ENCODE peak calls at places on chromosomes 3 and 15, in nine cellular contexts. One of them, this sample, is unnamed.

GRCh38 chr3:7285502-7285901 is 424.6 kb downstream of the GRM7 start:
- DNase-seq in NB4: peak
- DNase-seq in cardiac fibroblast: peak
- DNase-seq in psoas muscle: no peak
- DNase-seq in ovary: no peak
- DNase-seq in GM23248: no peak
- DNase-seq in NT2/D1: no peak
- DNase-seq in fibroblast of pulmonary artery: peak
- DNase-seq in fibroblast of the aortic adventitia: no peak
- DNase-seq in this sample: peak

GRCh38 chr3:67109651-67110204 is 111.6 kb downstream of the KBTBD8 start:
- DNase-seq in NB4: peak
- DNase-seq in cardiac fibroblast: peak
- DNase-seq in psoas muscle: no peak
- DNase-seq in ovary: no peak
- DNase-seq in GM23248: peak
- DNase-seq in NT2/D1: peak
- DNase-seq in fibroblast of pulmonary artery: peak
- DNase-seq in fibroblast of the aortic adventitia: peak
- DNase-seq in this sample: peak

GRCh38 chr3:11991751-11992150 is 12.4 kb upstream of the SYN2 start:
- DNase-seq in NB4: no peak
- DNase-seq in cardiac fibroblast: no peak
- DNase-seq in psoas muscle: no peak
- DNase-seq in ovary: no peak
- DNase-seq in GM23248: no peak
- DNase-seq in NT2/D1: no peak
- DNase-seq in fibroblast of pulmonary artery: no peak
- DNase-seq in fibroblast of the aortic adventitia: no peak
- DNase-seq in this sample: no peak

GRCh38 chr15:63312286-63312685 is 34.9 kb downstream of the APH1B start:
- DNase-seq in NB4: no peak
- DNase-seq in cardiac fibroblast: no peak
- DNase-seq in psoas muscle: no peak
- DNase-seq in ovary: no peak
- DNase-seq in GM23248: no peak
- DNase-seq in NT2/D1: peak
- DNase-seq in fibroblast of pulmonary artery: no peak
- DNase-seq in fibroblast of the aortic adventitia: no peak
- DNase-seq in this sample: no peak

GRCh38 chr15:92666780-92667179 is 11.2 kb upstream of the FAM174B start:
- DNase-seq in NB4: no peak
- DNase-seq in cardiac fibroblast: peak
- DNase-seq in psoas muscle: peak
- DNase-seq in ovary: no peak
- DNase-seq in GM23248: no peak
- DNase-seq in NT2/D1: no peak
- DNase-seq in fibroblast of pulmonary artery: peak
- DNase-seq in fibroblast of the aortic adventitia: peak
- DNase-seq in this sample: no peak

GRCh38 chr3:72320096-72320910 is 527.9 kb downstream of the SHQ1 start:
- DNase-seq in NB4: no peak
- DNase-seq in cardiac fibroblast: no peak
- DNase-seq in psoas muscle: no peak
- DNase-seq in ovary: no peak
- DNase-seq in GM23248: no peak
- DNase-seq in NT2/D1: no peak
- DNase-seq in fibroblast of pulmonary artery: no peak
- DNase-seq in fibroblast of the aortic adventitia: no peak
- DNase-seq in this sample: no peak

GRCh38 chr15:84863480-84864428 is 20.7 kb upstream of the SLC28A1 start:
- DNase-seq in NB4: no peak
- DNase-seq in cardiac fibroblast: peak
- DNase-seq in psoas muscle: no peak
- DNase-seq in ovary: no peak
- DNase-seq in GM23248: peak
- DNase-seq in NT2/D1: no peak
- DNase-seq in fibroblast of pulmonary artery: peak
- DNase-seq in fibroblast of the aortic adventitia: peak
- DNase-seq in this sample: no peak

GRCh38 chr3:25292604-25293003 is 135.5 kb upstream of the RARB start:
- DNase-seq in NB4: no peak
- DNase-seq in cardiac fibroblast: no peak
- DNase-seq in psoas muscle: no peak
- DNase-seq in ovary: no peak
- DNase-seq in GM23248: no peak
- DNase-seq in NT2/D1: no peak
- DNase-seq in fibroblast of pulmonary artery: no peak
- DNase-seq in fibroblast of the aortic adventitia: no peak
- DNase-seq in this sample: no peak

GRCh38 chr3:142353571-142353970 is 94.3 kb downstream of the XRN1 start:
- DNase-seq in NB4: no peak
- DNase-seq in cardiac fibroblast: peak
- DNase-seq in psoas muscle: no peak
- DNase-seq in ovary: no peak
- DNase-seq in GM23248: peak
- DNase-seq in NT2/D1: no peak
- DNase-seq in fibroblast of pulmonary artery: peak
- DNase-seq in fibroblast of the aortic adventitia: no peak
- DNase-seq in this sample: no peak

GRCh38 chr3:118782755-118783202 is 251.9 kb downstream of the IGSF11 start:
- DNase-seq in NB4: peak
- DNase-seq in cardiac fibroblast: no peak
- DNase-seq in psoas muscle: no peak
- DNase-seq in ovary: no peak
- DNase-seq in GM23248: no peak
- DNase-seq in NT2/D1: no peak
- DNase-seq in fibroblast of pulmonary artery: no peak
- DNase-seq in fibroblast of the aortic adventitia: no peak
- DNase-seq in this sample: no peak

GRCh38 chr3:120678331-120678845 is 3.7 kb downstream of the HGD start:
- DNase-seq in NB4: peak
- DNase-seq in cardiac fibroblast: peak
- DNase-seq in psoas muscle: no peak
- DNase-seq in ovary: peak
- DNase-seq in GM23248: peak
- DNase-seq in NT2/D1: peak
- DNase-seq in fibroblast of pulmonary artery: peak
- DNase-seq in fibroblast of the aortic adventitia: peak
- DNase-seq in this sample: no peak

GRCh38 chr15:91075761-91076160 is 24.3 kb upstream of the SV2B start:
- DNase-seq in NB4: peak
- DNase-seq in cardiac fibroblast: no peak
- DNase-seq in psoas muscle: no peak
- DNase-seq in ovary: no peak
- DNase-seq in GM23248: no peak
- DNase-seq in NT2/D1: no peak
- DNase-seq in fibroblast of pulmonary artery: no peak
- DNase-seq in fibroblast of the aortic adventitia: no peak
- DNase-seq in this sample: no peak

GRCh38 chr15:91073768-91074167 is 26.3 kb upstream of the SV2B start:
- DNase-seq in NB4: no peak
- DNase-seq in cardiac fibroblast: no peak
- DNase-seq in psoas muscle: no peak
- DNase-seq in ovary: no peak
- DNase-seq in GM23248: no peak
- DNase-seq in NT2/D1: no peak
- DNase-seq in fibroblast of pulmonary artery: no peak
- DNase-seq in fibroblast of the aortic adventitia: no peak
- DNase-seq in this sample: no peak

GRCh38 chr15:91070872-91071271 is 29.2 kb upstream of the SV2B start:
- DNase-seq in NB4: no peak
- DNase-seq in cardiac fibroblast: no peak
- DNase-seq in psoas muscle: no peak
- DNase-seq in ovary: no peak
- DNase-seq in GM23248: no peak
- DNase-seq in NT2/D1: no peak
- DNase-seq in fibroblast of pulmonary artery: no peak
- DNase-seq in fibroblast of the aortic adventitia: no peak
- DNase-seq in this sample: no peak

GRCh38 chr15:91068966-91069365 is 31.1 kb upstream of the SV2B start:
- DNase-seq in NB4: no peak
- DNase-seq in cardiac fibroblast: no peak
- DNase-seq in psoas muscle: no peak
- DNase-seq in ovary: no peak
- DNase-seq in GM23248: no peak
- DNase-seq in NT2/D1: no peak
- DNase-seq in fibroblast of pulmonary artery: no peak
- DNase-seq in fibroblast of the aortic adventitia: no peak
- DNase-seq in this sample: no peak

DNA sequence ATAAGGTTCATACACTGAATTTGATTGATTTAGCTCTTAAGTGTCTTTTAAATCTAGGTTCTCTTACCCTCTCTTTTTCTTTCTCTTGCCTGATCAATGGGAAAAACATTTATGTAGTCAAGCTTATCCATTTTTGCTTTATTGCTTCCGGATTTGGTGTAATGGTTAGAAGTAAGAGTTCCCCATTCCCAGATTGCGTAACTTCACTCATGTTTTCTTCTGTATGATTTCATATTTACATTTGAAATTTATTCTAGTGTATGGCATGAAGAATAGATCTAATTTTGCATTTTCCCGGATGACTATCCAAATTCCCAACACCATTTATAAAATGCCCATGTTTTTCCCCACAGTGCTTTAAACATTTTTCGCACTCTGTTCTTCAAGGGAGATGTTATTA is 27.9 kb upstream of the SV2B start:
- DNase-seq in NB4: peak
- DNase-seq in cardiac fibroblast: no peak
- DNase-seq in psoas muscle: no peak
- DNase-seq in ovary: no peak
- DNase-seq in GM23248: no peak
- DNase-seq in NT2/D1: no peak
- DNase-seq in fibroblast of pulmonary artery: no peak
- DNase-seq in fibroblast of the aortic adventitia: no peak
- DNase-seq in this sample: no peak
- H3K4me3 ChIP-seq in NB4: no peak
- H3K4me3 ChIP-seq in cardiac fibroblast: no peak
- H3K4me3 ChIP-seq in psoas muscle: no peak
- H3K4me3 ChIP-seq in ovary: no peak
- H3K4me3 ChIP-seq in GM23248: no peak
- H3K4me3 ChIP-seq in NT2/D1: no peak
- H3K4me3 ChIP-seq in fibroblast of pulmonary artery: no peak
- H3K4me3 ChIP-seq in fibroblast of the aortic adventitia: no peak
- H3K4me3 ChIP-seq in this sample: no peak

GRCh38 chr3:98560911-98561310 is 29.1 kb downstream of the GPR15 start:
- DNase-seq in NB4: no peak
- DNase-seq in cardiac fibroblast: no peak
- DNase-seq in psoas muscle: no peak
- DNase-seq in ovary: no peak
- DNase-seq in GM23248: no peak
- DNase-seq in NT2/D1: no peak
- DNase-seq in fibroblast of pulmonary artery: no peak
- DNase-seq in fibroblast of the aortic adventitia: no peak
- DNase-seq in this sample: no peak
- H3K4me3 ChIP-seq in NB4: no peak
- H3K4me3 ChIP-seq in cardiac fibroblast: no peak
- H3K4me3 ChIP-seq in psoas muscle: no peak
- H3K4me3 ChIP-seq in ovary: no peak
- H3K4me3 ChIP-seq in GM23248: no peak
- H3K4me3 ChIP-seq in NT2/D1: no peak
- H3K4me3 ChIP-seq in fibroblast of pulmonary artery: no peak
- H3K4me3 ChIP-seq in fibroblast of the aortic adventitia: no peak
- H3K4me3 ChIP-seq in this sample: no peak

DNA sequence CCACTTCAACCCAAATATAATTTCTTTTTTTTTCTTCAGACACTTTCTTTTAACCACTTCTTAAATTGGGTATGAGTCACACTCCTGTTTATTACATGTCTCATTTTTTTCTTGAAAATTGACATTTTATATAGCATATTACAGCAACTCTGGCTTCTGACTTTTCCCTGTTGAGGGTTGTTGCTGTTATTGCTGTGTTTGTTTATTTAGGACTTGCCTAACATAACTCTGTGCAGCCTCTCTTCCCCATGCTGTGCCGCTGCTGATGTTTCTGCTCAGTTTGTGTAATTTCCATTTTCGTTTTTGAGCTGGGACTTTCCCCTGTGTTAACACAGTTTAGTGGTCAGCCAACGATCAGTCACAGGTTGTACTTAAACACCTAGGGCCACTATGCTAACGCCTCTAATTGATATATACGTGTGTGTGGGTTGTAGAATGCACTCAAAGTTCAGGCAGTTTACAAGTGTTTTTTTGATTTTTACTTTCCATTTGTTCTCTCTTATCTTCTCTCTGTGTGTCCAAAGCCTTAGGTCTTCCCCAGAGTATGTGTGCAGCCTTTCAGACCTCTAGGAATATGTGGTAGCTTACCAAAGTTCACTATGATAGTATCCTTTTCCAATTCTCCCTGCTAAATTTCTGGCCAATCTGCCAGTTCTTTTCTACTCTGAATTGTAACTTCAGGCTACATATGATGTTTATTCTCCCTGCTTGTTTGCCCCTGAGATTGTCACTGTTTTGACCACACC is 337.2 kb downstream of the ZBTB20 start:
- DNase-seq in NB4: no peak
- DNase-seq in cardiac fibroblast: no peak
- DNase-seq in psoas muscle: no peak
- DNase-seq in ovary: no peak
- DNase-seq in GM23248: no peak
- DNase-seq in NT2/D1: no peak
- DNase-seq in fibroblast of pulmonary artery: no peak
- DNase-seq in fibroblast of the aortic adventitia: no peak
- DNase-seq in this sample: no peak
- H3K4me3 ChIP-seq in NB4: no peak
- H3K4me3 ChIP-seq in cardiac fibroblast: no peak
- H3K4me3 ChIP-seq in psoas muscle: no peak
- H3K4me3 ChIP-seq in ovary: no peak
- H3K4me3 ChIP-seq in GM23248: no peak
- H3K4me3 ChIP-seq in NT2/D1: no peak
- H3K4me3 ChIP-seq in fibroblast of pulmonary artery: no peak
- H3K4me3 ChIP-seq in fibroblast of the aortic adventitia: no peak
- H3K4me3 ChIP-seq in this sample: no peak

GRCh38 chr3:194271459-194272035 is 79.6 kb downstream of the CPN2 start:
- DNase-seq in NB4: peak
- DNase-seq in cardiac fibroblast: peak
- DNase-seq in psoas muscle: no peak
- DNase-seq in ovary: no peak
- DNase-seq in GM23248: no peak
- DNase-seq in NT2/D1: no peak
- DNase-seq in fibroblast of pulmonary artery: no peak
- DNase-seq in fibroblast of the aortic adventitia: no peak
- DNase-seq in this sample: no peak

GRCh38 chr3:194267744-194268658 is 83.1 kb downstream of the CPN2 start:
- DNase-seq in NB4: no peak
- DNase-seq in cardiac fibroblast: peak
- DNase-seq in psoas muscle: peak
- DNase-seq in ovary: peak
- DNase-seq in GM23248: no peak
- DNase-seq in NT2/D1: no peak
- DNase-seq in fibroblast of pulmonary artery: peak
- DNase-seq in fibroblast of the aortic adventitia: peak
- DNase-seq in this sample: no peak

GRCh38 chr3:194268659-194269487 is 82.3 kb downstream of the CPN2 start:
- DNase-seq in NB4: no peak
- DNase-seq in cardiac fibroblast: peak
- DNase-seq in psoas muscle: no peak
- DNase-seq in ovary: no peak
- DNase-seq in GM23248: no peak
- DNase-seq in NT2/D1: no peak
- DNase-seq in fibroblast of pulmonary artery: no peak
- DNase-seq in fibroblast of the aortic adventitia: no peak
- DNase-seq in this sample: no peak

GRCh38 chr3:194270627-194271458 is 80.3 kb downstream of the CPN2 start:
- DNase-seq in NB4: peak
- DNase-seq in cardiac fibroblast: peak
- DNase-seq in psoas muscle: peak
- DNase-seq in ovary: peak
- DNase-seq in GM23248: peak
- DNase-seq in NT2/D1: no peak
- DNase-seq in fibroblast of pulmonary artery: peak
- DNase-seq in fibroblast of the aortic adventitia: no peak
- DNase-seq in this sample: no peak

GRCh38 chr3:194269610-194270145 is 81.5 kb downstream of the CPN2 start:
- DNase-seq in NB4: no peak
- DNase-seq in cardiac fibroblast: peak
- DNase-seq in psoas muscle: peak
- DNase-seq in ovary: peak
- DNase-seq in GM23248: peak
- DNase-seq in NT2/D1: no peak
- DNase-seq in fibroblast of pulmonary artery: peak
- DNase-seq in fibroblast of the aortic adventitia: peak
- DNase-seq in this sample: no peak
- H3K4me3 ChIP-seq in NB4: no peak
- H3K4me3 ChIP-seq in cardiac fibroblast: no peak
- H3K4me3 ChIP-seq in psoas muscle: no peak
- H3K4me3 ChIP-seq in ovary: no peak
- H3K4me3 ChIP-seq in GM23248: no peak
- H3K4me3 ChIP-seq in NT2/D1: no peak
- H3K4me3 ChIP-seq in fibroblast of pulmonary artery: no peak
- H3K4me3 ChIP-seq in fibroblast of the aortic adventitia: no peak
- H3K4me3 ChIP-seq in this sample: no peak

This sample was measured in Jurkat, Clone E6-1.